ENCODE peak calls at places on chromosomes 6 and 20, in six cellular contexts. U, M, B, X, P and O are unnamed samples.
A peak's percentile ranks its signal among the peaks of the same experiment; 100 is the strongest.

GRCh38 chr20:10558635-10559187 is 115.1 kb downstream of the JAG1 start:
- DNase-seq in X (peak; percentile 38), B (no peak), P (no peak), M (no peak), U (no peak), O (no peak)

GRCh38 chr6:21887301-21888185 is 294.0 kb downstream of the SOX4 start:
- DNase-seq in X (no peak), M (no peak), U (no peak), P (no peak), B (no peak), O (no peak)

GRCh38 chr6:139027620-139028182 is 844 bp upstream of the ABRACL start:
- DNase-seq in M (no peak), X (peak; percentile 17), U (no peak), P (peak; percentile 45), B (peak; percentile 41), O (no peak)

GRCh38 chr6:32785781-32786533 is 22.6 kb upstream of the HLA-DQB2 start:
- DNase-seq in X (peak; percentile 53), B (no peak), U (no peak), P (peak; percentile 70), M (no peak), O (no peak)

GRCh38 chr6:112370946-112371345 is 23.8 kb downstream of the RFPL4B start:
- DNase-seq in P (no peak), X (no peak), B (no peak), M (no peak), U (no peak), O (no peak)

GRCh38 chr20:51284161-51284560 is 258.4 kb downstream of the NFATC2 start:
- DNase-seq in M (no peak), B (no peak), X (no peak), U (no peak), P (no peak), O (no peak)

GRCh38 chr6:166736606-166737005 is 109.6 kb upstream of the RPS6KA2 start:
- DNase-seq in U (no peak), M (no peak), P (no peak), B (no peak), X (peak; percentile 81), O (no peak)

GRCh38 chr6:7101290-7101689 is 6.5 kb upstream of the RREB1 start:
- DNase-seq in M (no peak), X (no peak), P (no peak), B (no peak), U (no peak), O (no peak)

GRCh38 chr6:26439552-26440125 is 665 bp upstream of the BTN3A3 start:
- DNase-seq in M (no peak), U (no peak), X (no peak), B (no peak), P (no peak), O (no peak)

GRCh38 chr6:108454356-108454755 is 106.4 kb upstream of the FOXO3 start:
- DNase-seq in U (no peak), X (no peak), B (no peak), P (no peak), M (no peak), O (no peak)

GRCh38 chr6:33688451-33689147 is 22.9 kb downstream of the UQCC2 start:
- DNase-seq in P (no peak), X (no peak), U (no peak), B (no peak), M (no peak), O (no peak)

GRCh38 chr6:4130357-4130987 is 4.9 kb downstream of the ECI2 start:
- DNase-seq in P (no peak), M (no peak), U (no peak), X (no peak), B (peak; percentile 92), O (no peak)

GRCh38 chr6:41561931-41562632 is 15.9 kb downstream of the FOXP4 start:
- DNase-seq in X (no peak), P (no peak), U (no peak), M (no peak), B (no peak), O (no peak)